ENCODE peak calls at places on chromosomes 3 and 15, in five cellular contexts. One of them, this sample, is unnamed.

GRCh38 chr15:71146597-71146996 is 31.3 kb downstream of the THSD4 start:
- DNase-seq in activated CD4-positive, alpha-beta T cell treated with anti-CD3 and anti-CD28 coated beads for 36 hours: no peak
- DNase-seq in dorsolateral prefrontal cortex: no peak
- DNase-seq in Kasumi-1: no peak
- DNase-seq in cerebellar cortex: no peak
- DNase-seq in this sample: no peak

GRCh38 chr3:194675680-194676079 is 3.7 kb upstream of the LSG1 start:
- DNase-seq in cerebellar cortex: no peak
- DNase-seq in activated CD4-positive, alpha-beta T cell treated with anti-CD3 and anti-CD28 coated beads for 36 hours: no peak
- DNase-seq in Kasumi-1: no peak
- DNase-seq in dorsolateral prefrontal cortex: no peak
- DNase-seq in this sample: no peak

GRCh38 chr3:14047841-14048240 is 76.8 kb downstream of the CHCHD4 start:
- DNase-seq in cerebellar cortex: no peak
- DNase-seq in dorsolateral prefrontal cortex: no peak
- DNase-seq in activated CD4-positive, alpha-beta T cell treated with anti-CD3 and anti-CD28 coated beads for 36 hours: no peak
- DNase-seq in Kasumi-1: no peak
- DNase-seq in this sample: no peak

GRCh38 chr3:45322616-45323015 is 65.8 kb upstream of the LARS2 start:
- DNase-seq in dorsolateral prefrontal cortex: no peak
- DNase-seq in activated CD4-positive, alpha-beta T cell treated with anti-CD3 and anti-CD28 coated beads for 36 hours: no peak
- DNase-seq in Kasumi-1: no peak
- DNase-seq in cerebellar cortex: no peak
- DNase-seq in this sample: no peak

GRCh38 chr15:94470492-94470891 is 239.1 kb downstream of the MCTP2 start:
- DNase-seq in Kasumi-1: no peak
- DNase-seq in dorsolateral prefrontal cortex: no peak
- DNase-seq in cerebellar cortex: no peak
- DNase-seq in activated CD4-positive, alpha-beta T cell treated with anti-CD3 and anti-CD28 coated beads for 36 hours: no peak
- DNase-seq in this sample: no peak

GRCh38 chr15:83837946-83838571 is 184.1 kb downstream of the ADAMTSL3 start:
- DNase-seq in Kasumi-1: peak
- DNase-seq in activated CD4-positive, alpha-beta T cell treated with anti-CD3 and anti-CD28 coated beads for 36 hours: peak
- DNase-seq in cerebellar cortex: peak
- DNase-seq in dorsolateral prefrontal cortex: peak
- DNase-seq in this sample: peak

GRCh38 chr3:73586190-73586589 is 38.6 kb downstream of the PDZRN3 start:
- DNase-seq in dorsolateral prefrontal cortex: no peak
- DNase-seq in cerebellar cortex: no peak
- DNase-seq in activated CD4-positive, alpha-beta T cell treated with anti-CD3 and anti-CD28 coated beads for 36 hours: no peak
- DNase-seq in Kasumi-1: no peak
- DNase-seq in this sample: no peak

GRCh38 chr3:150345021-150345538 is 63.0 kb upstream of the TSC22D2 start:
- DNase-seq in activated CD4-positive, alpha-beta T cell treated with anti-CD3 and anti-CD28 coated beads for 36 hours: no peak
- DNase-seq in cerebellar cortex: no peak
- DNase-seq in Kasumi-1: no peak
- DNase-seq in dorsolateral prefrontal cortex: no peak
- DNase-seq in this sample: no peak

GRCh38 chr15:52417501-52417900 is 111.2 kb downstream of the MYO5A start:
- DNase-seq in activated CD4-positive, alpha-beta T cell treated with anti-CD3 and anti-CD28 coated beads for 36 hours: no peak
- DNase-seq in Kasumi-1: no peak
- DNase-seq in dorsolateral prefrontal cortex: no peak
- DNase-seq in cerebellar cortex: no peak
- DNase-seq in this sample: no peak

GRCh38 chr15:98547741-98548166 is 100.6 kb upstream of the IGF1R start:
- DNase-seq in cerebellar cortex: no peak
- DNase-seq in activated CD4-positive, alpha-beta T cell treated with anti-CD3 and anti-CD28 coated beads for 36 hours: no peak
- DNase-seq in dorsolateral prefrontal cortex: no peak
- DNase-seq in Kasumi-1: no peak
- DNase-seq in this sample: peak

GRCh38 chr3:14454644-14455310 is 52.4 kb downstream of the SLC6A6 start:
- DNase-seq in cerebellar cortex: no peak
- DNase-seq in activated CD4-positive, alpha-beta T cell treated with anti-CD3 and anti-CD28 coated beads for 36 hours: no peak
- DNase-seq in dorsolateral prefrontal cortex: no peak
- DNase-seq in Kasumi-1: no peak
- DNase-seq in this sample: no peak

GRCh38 chr3:187247398-187247797 is 44.1 kb downstream of the MASP1 start:
- DNase-seq in activated CD4-positive, alpha-beta T cell treated with anti-CD3 and anti-CD28 coated beads for 36 hours: no peak
- DNase-seq in dorsolateral prefrontal cortex: no peak
- DNase-seq in cerebellar cortex: no peak
- DNase-seq in Kasumi-1: no peak
- DNase-seq in this sample: no peak

GRCh38 chr3:122255757-122256439 is 69.2 kb upstream of the CSTA start:
- DNase-seq in activated CD4-positive, alpha-beta T cell treated with anti-CD3 and anti-CD28 coated beads for 36 hours: no peak
- DNase-seq in cerebellar cortex: no peak
- DNase-seq in Kasumi-1: no peak
- DNase-seq in dorsolateral prefrontal cortex: no peak
- DNase-seq in this sample: no peak

GRCh38 chr3:154795582-154795981 is 284.5 kb upstream of the MME start:
- DNase-seq in dorsolateral prefrontal cortex: no peak
- DNase-seq in cerebellar cortex: peak
- DNase-seq in Kasumi-1: peak
- DNase-seq in activated CD4-positive, alpha-beta T cell treated with anti-CD3 and anti-CD28 coated beads for 36 hours: no peak
- DNase-seq in this sample: no peak

GRCh38 chr15:40999190-40999589 is 45.9 kb downstream of the CHAC1 start:
- DNase-seq in Kasumi-1: no peak
- DNase-seq in activated CD4-positive, alpha-beta T cell treated with anti-CD3 and anti-CD28 coated beads for 36 hours: no peak
- DNase-seq in dorsolateral prefrontal cortex: no peak
- DNase-seq in cerebellar cortex: no peak
- DNase-seq in this sample: no peak

GRCh38 chr3:66705071-66705470 is 204.2 kb upstream of the LRIG1 start:
- DNase-seq in cerebellar cortex: no peak
- DNase-seq in dorsolateral prefrontal cortex: no peak
- DNase-seq in activated CD4-positive, alpha-beta T cell treated with anti-CD3 and anti-CD28 coated beads for 36 hours: no peak
- DNase-seq in Kasumi-1: no peak
- DNase-seq in this sample: no peak

GRCh38 chr3:33312361-33312760 is 35.1 kb downstream of the FBXL2 start:
- DNase-seq in Kasumi-1: no peak
- DNase-seq in activated CD4-positive, alpha-beta T cell treated with anti-CD3 and anti-CD28 coated beads for 36 hours: no peak
- DNase-seq in cerebellar cortex: no peak
- DNase-seq in dorsolateral prefrontal cortex: no peak
- DNase-seq in this sample: no peak

GRCh38 chr3:1275495-1275894 is 182.7 kb downstream of the CNTN6 start:
- DNase-seq in Kasumi-1: peak
- DNase-seq in dorsolateral prefrontal cortex: no peak
- DNase-seq in cerebellar cortex: no peak
- DNase-seq in activated CD4-positive, alpha-beta T cell treated with anti-CD3 and anti-CD28 coated beads for 36 hours: peak
- DNase-seq in this sample: no peak

GRCh38 chr3:31041161-31041978 is 146.9 kb upstream of the GADL1 start:
- DNase-seq in Kasumi-1: no peak
- DNase-seq in cerebellar cortex: no peak
- DNase-seq in dorsolateral prefrontal cortex: no peak
- DNase-seq in activated CD4-positive, alpha-beta T cell treated with anti-CD3 and anti-CD28 coated beads for 36 hours: no peak
- DNase-seq in this sample: no peak